ENCODE peak calls at places on chromosomes 2 and 18, in five cellular contexts. G is right lobe of liver, V is transverse colon, E is MM.1S, X is GM10248. Z is an unnamed sample.

GRCh38 chr2:45872211-45872610 is 220.7 kb downstream of the PRKCE start:
- DNase-seq in E (no peak), G (peak), V (no peak), X (no peak), Z (no peak)

GRCh38 chr2:238527565-238527964 is 100.8 kb downstream of the ASB1 start:
- DNase-seq in X (peak), G (no peak), E (no peak), V (no peak), Z (no peak)

GRCh38 chr2:227146456-227146855 is 17.5 kb downstream of the COL4A4 start:
- DNase-seq in V (no peak), X (no peak), G (no peak), E (no peak), Z (no peak)

GRCh38 chr2:240214790-240215675 is 74.6 kb upstream of the OTOS start:
- DNase-seq in E (no peak), G (peak), V (no peak), X (no peak), Z (no peak)

GRCh38 chr2:165640232-165640923 is 153.7 kb downstream of the GALNT3 start:
- DNase-seq in G (no peak), E (no peak), X (no peak), V (no peak), Z (no peak)

GRCh38 chr2:189149981-189150380 is 29.6 kb downstream of the COL5A2 start:
- DNase-seq in E (no peak), V (no peak), G (no peak), X (no peak), Z (no peak)

GRCh38 chr2:230231251-230231650 is 5.7 kb downstream of the SP140 start:
- DNase-seq in V (no peak), X (no peak), E (no peak), G (no peak), Z (no peak)

GRCh38 chr2:239828192-239828972 is 196.8 kb downstream of the NDUFA10 start:
- DNase-seq in X (no peak), G (no peak), V (no peak), E (no peak), Z (no peak)

GRCh38 chr2:165745916-165746315 is 48.1 kb downstream of the GALNT3 start:
- DNase-seq in G (no peak), X (no peak), V (no peak), E (no peak), Z (no peak)

GRCh38 chr2:237213325-237214040 is 127.8 kb downstream of the COPS8 start:
- DNase-seq in V (peak), G (no peak), X (no peak), E (no peak), Z (no peak)

GRCh38 chr18:44856157-44856556 is 175.5 kb downstream of the SETBP1 start:
- DNase-seq in G (no peak), E (no peak), X (no peak), V (no peak), Z (no peak)

GRCh38 chr2:143429932-143430331 is 300.7 kb downstream of the ARHGAP15 start:
- DNase-seq in E (no peak), V (no peak), X (no peak), G (no peak), Z (no peak)

GRCh38 chr2:25598911-25599310 is 74.5 kb downstream of the DTNB start:
- DNase-seq in G (no peak), X (no peak), E (no peak), V (no peak), Z (no peak)

GRCh38 chr2:28582595-28582994 is 86.7 kb downstream of the PLB1 start:
- DNase-seq in E (no peak), X (no peak), G (no peak), V (no peak), Z (no peak)

GRCh38 chr2:137689549-137689948 is 274.7 kb upstream of the HNMT start:
- DNase-seq in G (no peak), E (no peak), V (no peak), X (no peak), Z (no peak)

GRCh38 chr2:242075163-242075562 is 205.6 kb downstream of the RTP5 start:
- DNase-seq in V (no peak), G (no peak), E (no peak), X (no peak), Z (no peak)

GRCh38 chr2:224952942-224953657 is 89.2 kb downstream of the DOCK10 start:
- DNase-seq in V (peak), E (peak), G (no peak), X (peak), Z (peak)

GRCh38 chr2:123993728-123994323 is 31.3 kb upstream of the CNTNAP5 start:
- DNase-seq in X (peak), E (peak), G (peak), V (peak), Z (peak)

GRCh38 chr18:46320928-46321855 is 217.0 kb downstream of the HAUS1 start:
- DNase-seq in G (no peak), E (no peak), V (no peak), X (no peak), Z (no peak)

GRCh38 chr2:164014068-164014577 is 278.3 kb upstream of the FIGN start:
- DNase-seq in G (no peak), V (no peak), E (no peak), X (no peak), Z (no peak)

DNA sequence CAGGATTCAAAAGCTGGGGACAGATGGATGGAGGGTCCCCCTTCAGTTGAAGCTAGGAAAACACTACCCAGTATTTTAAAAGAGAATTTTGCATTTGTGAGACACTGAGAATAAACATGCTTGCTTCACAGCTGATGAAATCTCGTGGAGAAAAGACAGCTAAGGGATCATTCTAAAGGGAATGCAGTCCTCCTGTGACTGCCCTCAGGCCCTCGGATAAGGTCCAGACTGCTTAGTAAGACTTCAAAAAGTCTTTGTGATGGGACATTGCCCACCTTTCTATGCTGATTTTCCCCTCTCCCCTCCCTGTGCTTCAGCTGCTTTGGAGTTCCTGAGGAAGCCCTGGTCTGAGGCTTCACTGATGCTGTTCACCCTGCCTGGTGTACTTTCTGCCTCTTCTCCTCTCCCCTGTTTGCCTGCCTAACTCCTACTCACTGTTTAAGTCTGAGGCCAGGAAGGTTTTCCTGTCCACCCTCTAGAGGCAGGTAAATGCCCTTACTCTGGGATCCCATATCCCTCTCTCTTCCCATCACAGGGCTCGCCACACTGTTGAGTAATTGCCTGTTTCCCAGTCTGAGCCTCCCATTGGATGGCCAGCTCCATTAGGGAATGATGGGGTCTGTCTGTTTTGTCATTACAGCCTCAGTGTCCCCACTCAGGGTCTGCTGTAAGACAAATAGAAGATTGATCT is 26.6 kb downstream of the POLE4 start:
- DNase-seq in X (no peak), E (no peak), V (no peak), G (no peak), Z (no peak)
- TF ChIP-seq CTCF in X (no peak), E (no peak), V (no peak), G (no peak), Z (no peak)

GRCh38 chr2:86563650-86564061 is 413 bp upstream of the CHMP3 start:
- DNase-seq in G (no peak), V (no peak), X (no peak), E (no peak), Z (no peak)

GRCh38 chr2:86562485-86562890 is 755 bp downstream of the CHMP3 start:
- DNase-seq in E (no peak), X (no peak), V (no peak), G (no peak), Z (no peak)

GRCh38 chr2:86566828-86567205 is 3.6 kb upstream of the CHMP3 start:
- DNase-seq in V (no peak), E (no peak), X (no peak), G (no peak), Z (no peak)

GRCh38 chr2:86566158-86566827 is 3.0 kb upstream of the CHMP3 start:
- DNase-seq in V (no peak), E (no peak), X (no peak), G (no peak), Z (no peak)

GRCh38 chr2:86562891-86563649 is at the start of gene CHMP3:
- DNase-seq in G (peak), V (peak), X (peak), E (peak), Z (peak)
- TF ChIP-seq CTCF in G (no peak), V (peak), X (no peak), E (no peak), Z (no peak)

GRCh38 chr18:21933931-21934765 is 193.6 kb downstream of the MIB1 start:
- DNase-seq in V (no peak), G (no peak), E (no peak), X (no peak), Z (no peak)
- TF ChIP-seq CTCF in V (no peak), G (no peak), E (no peak), X (no peak), Z (no peak)

DNA sequence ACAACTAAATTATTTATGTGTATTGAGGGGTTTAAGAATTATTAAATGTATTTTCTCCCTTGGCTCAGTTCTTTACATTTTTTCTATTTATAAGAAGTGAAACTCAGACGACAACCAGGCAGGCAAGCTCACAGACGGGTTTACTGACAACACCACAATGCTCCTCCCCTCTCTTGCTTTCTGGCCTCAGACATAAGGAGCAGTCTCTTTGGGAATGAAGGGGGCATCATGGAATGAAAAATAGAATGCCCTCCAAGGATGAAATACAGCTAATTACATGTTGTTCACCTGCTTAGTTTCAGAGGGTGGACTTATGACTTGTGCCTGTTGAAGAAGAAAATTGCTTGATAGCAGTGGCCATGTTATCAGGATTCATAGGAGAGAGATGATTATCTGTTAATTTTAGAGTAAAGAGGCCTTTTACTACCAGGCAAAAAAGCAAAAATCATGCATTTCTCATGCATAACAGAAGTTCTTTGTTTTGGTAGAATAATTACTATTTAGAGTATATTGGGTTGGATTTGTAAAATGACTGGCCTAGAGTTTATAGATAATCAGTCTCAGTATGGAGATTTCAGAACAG is 172.1 kb upstream of the LRRTM1 start:
- DNase-seq in V (no peak), E (peak), X (no peak), G (no peak), Z (no peak)
- TF ChIP-seq CTCF in V (no peak), E (no peak), X (no peak), G (no peak), Z (no peak)